ENCODE peak calls at places on chromosomes 7 and 10, in ten cellular contexts. L, S, R, K, I, J, D, W, G and N are unnamed samples. For H3K9me3, the result is how much of the 10 kb centered on the place peaks cover.

GRCh38 chr7:34841326-34841725 is 183.3 kb downstream of the NPSR1 start:
- DNase-seq in J (no peak), G (no peak), W (no peak), R (no peak), S (no peak), K (no peak), L (no peak), D (no peak), I (no peak), N (no peak)

GRCh38 chr7:87225696-87226095 is 6.2 kb upstream of the TMEM243 start:
- DNase-seq in D (no peak), G (no peak), R (peak), L (no peak), K (no peak), W (no peak), S (no peak), J (no peak), I (no peak), N (no peak)

GRCh38 chr7:24137338-24137737 is 146.7 kb upstream of the NPY start:
- DNase-seq in W (no peak), L (no peak), R (no peak), J (no peak), I (no peak), G (no peak), S (no peak), D (no peak), K (no peak), N (no peak)

GRCh38 chr10:3969876-3970666 is 185.1 kb upstream of the KLF6 start:
- DNase-seq in W (no peak), R (peak), K (no peak), S (no peak), I (no peak), L (no peak), D (peak), J (no peak), G (no peak), N (no peak)

GRCh38 chr7:80923211-80923612 is 4.4 kb upstream of the SEMA3C start:
- DNase-seq in D (no peak), I (no peak), G (no peak), L (no peak), J (no peak), R (no peak), K (no peak), W (no peak), S (no peak), N (no peak)

GRCh38 chr7:19575909-19576557 is 132.8 kb downstream of the POLR1F start:
- DNase-seq in K (no peak), G (no peak), L (no peak), W (no peak), R (no peak), D (no peak), J (no peak), S (no peak), I (no peak), N (no peak)

GRCh38 chr10:12194752-12195271 is 879 bp downstream of the NUDT5 start:
- DNase-seq in R (peak), I (peak), D (peak), G (peak), S (peak), L (peak), K (no peak), J (peak), W (peak), N (peak)

GRCh38 chr7:115229401-115230083 is 307.6 kb downstream of the MDFIC start:
- DNase-seq in S (no peak), I (no peak), R (no peak), J (no peak), W (no peak), K (no peak), D (no peak), G (no peak), L (no peak), N (peak)

GRCh38 chr7:131827421-131827820 is 271.0 kb upstream of the PODXL start:
- DNase-seq in W (no peak), G (no peak), R (no peak), S (no peak), I (no peak), J (no peak), D (no peak), L (no peak), K (no peak), N (no peak)

GRCh38 chr10:74977072-74977471 is 134.4 kb upstream of the SAMD8 start:
- DNase-seq in K (no peak), J (no peak), R (no peak), S (no peak), G (no peak), D (no peak), I (no peak), L (no peak), W (no peak), N (no peak)
- H3K27ac ChIP-seq in K (no peak), J (no peak), R (no peak), S (no peak), G (no peak), D (no peak), I (no peak), L (no peak), W (no peak), N (no peak)

GRCh38 chr7:12570148-12570528 is 382 bp upstream of the SCIN start:
- DNase-seq in K (no peak), R (peak), I (no peak), J (peak), G (no peak), W (no peak), S (peak), D (peak), L (no peak), N (no peak)

GRCh38 chr7:12571691-12572090 is 1.2 kb downstream of the SCIN start:
- DNase-seq in L (no peak), K (no peak), J (no peak), I (no peak), R (no peak), G (no peak), D (no peak), S (no peak), W (no peak), N (no peak)

GRCh38 chr7:12572941-12573340 is 2.4 kb downstream of the SCIN start:
- DNase-seq in K (no peak), S (no peak), I (no peak), J (no peak), R (no peak), L (no peak), D (no peak), W (no peak), G (no peak), N (no peak)

GRCh38 chr7:12569673-12570072 is 847 bp upstream of the SCIN start:
- DNase-seq in J (no peak), S (no peak), G (no peak), I (no peak), W (no peak), R (no peak), K (no peak), D (no peak), L (no peak), N (no peak)

GRCh38 chr7:12570529-12571461 is at the start of gene SCIN:
- DNase-seq in S (peak), D (peak), L (peak), G (peak), K (no peak), I (peak), J (peak), R (peak), W (peak), N (peak)
- H3K4me3 ChIP-seq in S (peak), D (peak), L (peak), G (peak), K (peak), I (peak), J (peak), R (peak), W (peak), N (peak)

GRCh38 chr7:113953553-113953952 is 34.7 kb upstream of the PPP1R3A start:
- DNase-seq in R (no peak), K (no peak), W (no peak), S (no peak), J (no peak), L (no peak), D (no peak), G (no peak), I (no peak), N (no peak)

GRCh38 chr7:113959910-113960309 is 41.1 kb upstream of the PPP1R3A start:
- DNase-seq in K (no peak), G (no peak), L (no peak), W (no peak), J (no peak), D (no peak), I (no peak), R (no peak), S (no peak), N (no peak)

GRCh38 chr7:113955157-113955556 is 36.3 kb upstream of the PPP1R3A start:
- DNase-seq in S (no peak), R (no peak), K (no peak), G (no peak), I (no peak), J (no peak), D (no peak), L (no peak), W (no peak), N (no peak)
- H3K9me3 ChIP-seq in S (under half), R (half or more), K (under half), G (under half), I (under half), J (under half), D (under half), L (under half), W (under half), N (under half)

DNA sequence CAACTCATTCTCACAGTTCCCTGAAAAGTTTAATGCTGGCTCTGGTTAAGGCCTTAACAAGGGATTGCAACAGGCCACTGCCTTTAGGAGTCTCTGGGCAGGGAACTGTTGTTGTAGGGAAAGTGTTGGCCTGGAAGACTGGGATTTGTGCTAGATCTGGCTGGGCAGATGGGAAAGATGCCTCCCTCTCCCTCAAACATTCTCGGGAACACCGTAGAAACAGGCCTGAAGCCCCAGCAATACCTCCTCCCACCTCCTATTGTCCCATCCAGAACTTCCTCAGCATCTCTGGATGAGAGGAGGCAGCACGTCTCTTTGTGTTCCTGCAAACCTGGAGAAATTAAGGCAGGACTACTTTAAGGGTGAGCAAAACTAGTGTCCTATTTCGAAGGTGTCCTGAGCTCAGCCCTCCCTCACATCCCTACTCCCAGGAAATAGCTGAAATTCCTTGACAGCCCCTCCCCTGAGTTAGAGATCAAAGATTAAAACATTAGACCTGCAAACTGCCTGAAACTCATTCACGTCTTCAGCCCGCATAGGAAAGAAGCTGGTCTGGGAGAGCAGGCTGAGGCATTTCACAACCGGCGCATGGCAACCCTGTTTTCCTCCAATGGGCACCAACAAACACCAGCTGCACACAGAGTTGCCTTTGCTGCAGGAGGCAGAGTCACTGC is 10.9 kb upstream of the MAP3K8 start:
- DNase-seq in W (peak), I (peak), R (peak), L (peak), G (peak), D (peak), K (peak), J (peak), S (peak), N (no peak)
- H3K27ac ChIP-seq in W (peak), I (peak), R (peak), L (peak), G (peak), D (peak), K (peak), J (peak), S (peak), N (no peak)

GRCh38 chr10:99984201-99984600 is 25.5 kb downstream of the DNMBP start:
- DNase-seq in L (no peak), R (peak), I (no peak), G (no peak), K (no peak), W (no peak), J (no peak), D (no peak), S (no peak), N (no peak)
- H3K4me3 ChIP-seq in L (no peak), R (peak), I (no peak), G (peak), K (no peak), W (no peak), J (no peak), D (no peak), S (no peak), N (no peak)

GRCh38 chr10:133614830-133615580 is 11.6 kb downstream of the FRG2B start:
- DNase-seq in K (no peak), I (no peak), L (no peak), S (no peak), W (no peak), D (peak), R (no peak), J (no peak), G (no peak), N (no peak)
- H3K9me3 ChIP-seq in K (under half), I (under half), L (under half), S (under half), W (under half), D (under half), R (under half), J (under half), G (under half), N (under half)

DNA sequence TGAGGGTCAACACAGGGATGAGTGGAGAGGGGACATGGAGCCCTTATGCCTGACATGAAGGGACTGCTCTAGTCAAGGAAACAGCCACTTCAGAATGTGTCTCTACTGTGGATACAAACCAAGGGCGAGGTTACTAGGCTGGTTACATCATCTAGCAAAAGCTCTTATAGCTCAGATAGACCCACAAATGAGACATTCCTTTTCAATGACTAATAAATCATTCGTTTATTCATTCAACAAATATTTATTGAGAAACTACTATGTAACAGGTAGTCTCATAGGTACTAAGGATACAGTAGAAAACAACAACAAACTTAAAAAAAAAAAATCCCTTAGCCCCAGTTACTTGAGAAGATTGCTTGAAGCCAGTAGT is 219.5 kb downstream of the KIAA1217 start:
- DNase-seq in R (peak), K (no peak), I (peak), D (no peak), G (no peak), S (no peak), L (no peak), J (no peak), W (no peak), N (no peak)
- H3K27ac ChIP-seq in R (no peak), K (no peak), I (no peak), D (no peak), G (no peak), S (no peak), L (no peak), J (no peak), W (no peak), N (no peak)

GRCh38 chr7:94392391-94392782 is 2.3 kb upstream of the COL1A2 start:
- DNase-seq in D (no peak), W (no peak), I (peak), L (no peak), K (no peak), G (no peak), S (no peak), J (no peak), R (peak), N (no peak)
- H3K4me3 ChIP-seq in D (no peak), W (no peak), I (no peak), L (no peak), K (peak), G (no peak), S (no peak), J (peak), R (peak), N (no peak)

GRCh38 chr10:133473270-133473669 is 19.5 kb downstream of the SCART1 start:
- DNase-seq in J (no peak), W (no peak), R (no peak), L (no peak), D (no peak), S (no peak), K (no peak), G (no peak), I (no peak), N (no peak)

GRCh38 chr10:133474027-133474426 is 20.3 kb downstream of the SCART1 start:
- DNase-seq in S (no peak), D (no peak), G (no peak), I (no peak), R (no peak), K (no peak), J (no peak), W (no peak), L (no peak), N (no peak)

GRCh38 chr10:133474833-133475734 is 21.3 kb downstream of the SCART1 start:
- DNase-seq in R (no peak), D (no peak), L (no peak), J (no peak), I (no peak), W (no peak), K (no peak), G (no peak), S (no peak), N (peak)

GRCh38 chr10:133467286-133467911 is 13.7 kb downstream of the SCART1 start:
- DNase-seq in I (no peak), J (no peak), S (peak), K (no peak), W (no peak), D (no peak), R (no peak), L (no peak), G (no peak), N (no peak)

DNA sequence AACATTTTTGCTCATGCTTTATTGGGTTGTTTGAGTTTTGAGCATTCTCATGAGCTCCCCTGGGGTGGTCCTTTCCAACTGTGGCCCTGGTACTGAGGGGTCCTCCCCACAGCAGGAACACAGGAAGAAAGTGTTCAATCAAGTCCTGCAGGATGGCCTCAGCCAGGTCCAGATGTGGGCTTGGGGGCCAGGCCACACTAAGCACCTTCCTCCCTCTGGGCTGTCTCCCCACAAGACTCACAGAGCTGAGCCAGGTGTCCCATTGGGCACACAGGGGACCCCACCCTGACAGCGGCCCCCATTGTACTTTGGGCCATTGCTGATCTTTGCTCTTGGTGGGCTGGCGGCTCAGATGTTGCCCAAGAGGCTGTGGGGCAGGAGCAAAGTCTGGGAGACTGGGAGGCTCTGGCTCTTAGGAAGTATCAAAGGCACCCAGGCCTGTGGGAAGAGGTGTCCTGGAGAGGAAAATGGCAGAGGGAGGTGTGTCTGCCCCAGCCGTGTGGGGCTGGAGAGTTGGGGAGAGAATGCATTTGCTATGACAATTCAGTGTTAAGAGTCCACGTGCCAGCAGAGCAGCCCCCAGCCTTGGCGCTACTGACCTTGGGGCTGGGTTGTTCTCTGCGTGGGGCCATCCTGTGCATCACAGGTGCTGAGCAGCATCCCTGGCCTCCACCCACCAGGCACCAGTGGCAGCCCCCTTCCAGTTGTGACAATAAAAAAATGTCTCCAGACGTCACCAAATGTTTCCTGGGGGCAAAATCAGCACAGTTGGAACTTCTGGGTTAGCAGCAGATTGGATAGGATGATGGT is 17.8 kb downstream of the SCART1 start:
- DNase-seq in G (no peak), W (no peak), L (no peak), R (no peak), D (no peak), K (no peak), S (no peak), J (no peak), I (no peak), N (no peak)
- H3K9me3 ChIP-seq in G (under half), W (under half), L (under half), R (under half), D (under half), K (under half), S (under half), J (under half), I (under half), N (under half)